ENCODE peak calls at places on chromosomes 11 and 22, in five cellular contexts. F, M, I, C and H are unnamed samples.
A peak's percentile ranks its signal among the peaks of the same experiment; 100 is the strongest.

GRCh38 chr11:63165710-63166310 is 21.8 kb upstream of the SLC22A24 start:
- DNase-seq in F (no peak), M (no peak), I (no peak), C (no peak), H (no peak)

GRCh38 chr22:30390974-30391691 is 3.9 kb upstream of the RNF215 start:
- DNase-seq in F (peak; percentile 86), M (peak; percentile 87), I (no peak), C (peak; percentile 88), H (peak; percentile 85)

GRCh38 chr11:62710001-62710345 is 2.5 kb downstream of the GNG3 start:
- DNase-seq in F (no peak), M (no peak), I (no peak), C (no peak), H (peak; percentile 38)

GRCh38 chr11:61855939-61856730 is 28.0 kb downstream of the FADS2 start:
- DNase-seq in F (no peak), M (no peak), I (no peak), C (no peak), H (no peak)

GRCh38 chr11:118434553-118435232 is 1.6 kb upstream of the KMT2A start:
- DNase-seq in F (peak; percentile 73), M (peak; percentile 73), I (peak; percentile 62), C (peak; percentile 65), H (peak; percentile 65)

GRCh38 chr11:2768471-2769408 is 68.9 kb upstream of the KCNQ1OT1 start:
- DNase-seq in F (peak; percentile 11), M (no peak), I (no peak), C (peak; percentile 63), H (no peak)

GRCh38 chr22:45217806-45218205 is 22.9 kb downstream of the KIAA0930 start:
- DNase-seq in F (no peak), M (no peak), I (no peak), C (no peak), H (no peak)

GRCh38 chr22:45149671-45150070 is 14.1 kb upstream of the NUP50 start:
- DNase-seq in F (no peak), M (no peak), I (no peak), C (no peak), H (no peak)

GRCh38 chr22:41028841-41029240 is 63.6 kb upstream of the EP300 start:
- DNase-seq in F (no peak), M (no peak), I (no peak), C (no peak), H (no peak)

GRCh38 chr11:85182437-85183109 is 444.6 kb downstream of the DLG2 start:
- DNase-seq in F (peak; percentile 11), M (peak; percentile 87), I (peak; percentile 25), C (no peak), H (peak; percentile 27)

GRCh38 chr11:75164318-75164827 is 13.5 kb downstream of the SLCO2B1 start:
- DNase-seq in F (no peak), M (no peak), I (no peak), C (no peak), H (no peak)

GRCh38 chr11:73085189-73085875 is 56.8 kb downstream of the FCHSD2 start:
- DNase-seq in F (no peak), M (no peak), I (no peak), C (no peak), H (no peak)

GRCh38 chr11:79617561-79617960 is 176.7 kb upstream of the TENM4 start:
- DNase-seq in F (no peak), M (no peak), I (no peak), C (no peak), H (no peak)

GRCh38 chr11:3037041-3037944 is 19.9 kb downstream of the CARS1 start:
- DNase-seq in F (peak; percentile 64), M (peak; percentile 96), I (peak; percentile 88), C (peak; percentile 81), H (peak; percentile 63)

GRCh38 chr22:44383652-44384562 is 71.2 kb upstream of the SHISAL1 start:
- DNase-seq in F (no peak), M (no peak), I (no peak), C (no peak), H (no peak)

GRCh38 chr11:111046291-111046690 is 199.2 kb upstream of the POU2AF2 start:
- DNase-seq in F (no peak), M (no peak), I (no peak), C (no peak), H (no peak)

GRCh38 chr22:28883917-28884753 is 763 bp downstream of the ZNRF3 start:
- DNase-seq in F (peak; percentile 49), M (peak; percentile 83), I (peak; percentile 63), C (peak; percentile 30), H (peak; percentile 32)

GRCh38 chr11:119741369-119742262 is 12.6 kb upstream of the NECTIN1 start:
- DNase-seq in F (peak; percentile 91), M (peak; percentile 80), I (peak; percentile 82), C (peak; percentile 54), H (peak; percentile 88)

GRCh38 chr11:104443387-104443786 is 279.4 kb upstream of the PDGFD start:
- DNase-seq in F (no peak), M (no peak), I (no peak), C (no peak), H (no peak)

GRCh38 chr11:61609970-61610347 is 29.1 kb upstream of the SYT7 start:
- DNase-seq in F (no peak), M (peak; percentile 72), I (no peak), C (no peak), H (no peak)

GRCh38 chr22:32544953-32545558 is 70.4 kb downstream of the FBXO7 start:
- DNase-seq in F (no peak), M (no peak), I (no peak), C (no peak), H (no peak)

GRCh38 chr11:22082178-22082577 is 110.7 kb upstream of the ANO5 start:
- DNase-seq in F (no peak), M (no peak), I (no peak), C (no peak), H (no peak)

GRCh38 chr22:20550851-20551744 is 43.7 kb downstream of the MED15 start:
- DNase-seq in F (peak; percentile 62), M (peak; percentile 52), I (no peak), C (no peak), H (peak; percentile 66)

GRCh38 chr11:72721276-72721675 is 30.9 kb downstream of the ARAP1 start:
- DNase-seq in F (no peak), M (no peak), I (no peak), C (no peak), H (no peak)

GRCh38 chr11:134951305-134951700 is 539.3 kb upstream of the B3GAT1 start:
- DNase-seq in F (no peak), M (no peak), I (no peak), C (no peak), H (no peak)

GRCh38 chr11:7910389-7910788 is 20.7 kb downstream of the OR10A6 start:
- DNase-seq in F (no peak), M (peak; percentile 23), I (no peak), C (no peak), H (no peak)

GRCh38 chr11:64395545-64396078 is 36.6 kb downstream of the RPS6KA4 start:
- DNase-seq in F (no peak), M (no peak), I (no peak), C (no peak), H (no peak)

GRCh38 chr11:2314525-2315394 is 12.9 kb downstream of the TSPAN32 start:
- DNase-seq in F (no peak), M (no peak), I (no peak), C (peak; percentile 41), H (no peak)

GRCh38 chr22:45680932-45681700 is 9.5 kb downstream of the ATXN10 start:
- DNase-seq in F (no peak), M (no peak), I (no peak), C (no peak), H (no peak)

GRCh38 chr11:4607782-4608666 is at the start of gene TRIM68:
- DNase-seq in F (peak; percentile 96), M (peak; percentile 96), I (peak; percentile 90), C (peak; percentile 97), H (peak; percentile 92)

GRCh38 chr11:15258433-15259350 is 144.0 kb downstream of the INSC start:
- DNase-seq in F (no peak), M (peak; percentile 55), I (no peak), C (peak; percentile 6), H (no peak)
- TF ChIP-seq CTCF in F (no peak), M (no peak), I (no peak), C (no peak), H (no peak)

GRCh38 chr11:102534261-102534872 is 3.8 kb upstream of the MMP7 start:
- DNase-seq in F (peak; percentile 42), M (no peak), I (no peak), C (peak; percentile 4), H (peak; percentile 28)
- TF ChIP-seq CTCF in F (peak; percentile 19), M (peak; percentile 42), I (no peak), C (peak; percentile 3), H (peak; percentile 35)

DNA sequence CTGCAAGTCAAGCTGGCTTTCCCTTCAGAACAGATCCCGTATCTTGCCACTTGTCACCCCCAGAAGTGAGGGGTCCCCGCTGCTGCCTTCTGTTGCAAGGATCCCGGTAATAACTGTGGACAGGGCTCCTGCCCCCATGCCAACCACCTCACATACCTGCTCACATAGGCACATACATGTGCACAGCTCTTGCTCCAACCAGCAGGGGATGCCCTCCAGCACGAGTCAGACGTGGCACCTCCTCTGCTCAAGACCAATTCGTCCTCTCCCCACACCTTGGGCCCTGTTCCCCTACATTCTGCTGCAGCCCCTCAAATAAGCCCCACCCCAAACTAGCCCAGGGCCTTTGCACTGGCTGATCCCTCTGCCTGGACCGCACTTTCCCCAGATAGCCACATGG is 163.3 kb downstream of the CRYBB2 start:
- DNase-seq in F (no peak), M (no peak), I (no peak), C (no peak), H (no peak)
- TF ChIP-seq CTCF in F (no peak), M (peak; percentile 32), I (no peak), C (no peak), H (peak; percentile 27)

GRCh38 chr11:533586-534196 is 1.7 kb downstream of the HRAS start:
- DNase-seq in F (no peak), M (no peak), I (no peak), C (no peak), H (no peak)

GRCh38 chr11:535519-536454 is at the start of gene HRAS:
- DNase-seq in F (peak; percentile 100), M (peak; percentile 96), I (peak; percentile 97), C (peak; percentile 96), H (peak; percentile 100)

GRCh38 chr11:533049-533585 is 2.3 kb downstream of the HRAS start:
- DNase-seq in F (no peak), M (no peak), I (no peak), C (no peak), H (no peak)

GRCh38 chr11:534197-534591 is 1.2 kb downstream of the HRAS start:
- DNase-seq in F (no peak), M (no peak), I (no peak), C (no peak), H (no peak)

DNA sequence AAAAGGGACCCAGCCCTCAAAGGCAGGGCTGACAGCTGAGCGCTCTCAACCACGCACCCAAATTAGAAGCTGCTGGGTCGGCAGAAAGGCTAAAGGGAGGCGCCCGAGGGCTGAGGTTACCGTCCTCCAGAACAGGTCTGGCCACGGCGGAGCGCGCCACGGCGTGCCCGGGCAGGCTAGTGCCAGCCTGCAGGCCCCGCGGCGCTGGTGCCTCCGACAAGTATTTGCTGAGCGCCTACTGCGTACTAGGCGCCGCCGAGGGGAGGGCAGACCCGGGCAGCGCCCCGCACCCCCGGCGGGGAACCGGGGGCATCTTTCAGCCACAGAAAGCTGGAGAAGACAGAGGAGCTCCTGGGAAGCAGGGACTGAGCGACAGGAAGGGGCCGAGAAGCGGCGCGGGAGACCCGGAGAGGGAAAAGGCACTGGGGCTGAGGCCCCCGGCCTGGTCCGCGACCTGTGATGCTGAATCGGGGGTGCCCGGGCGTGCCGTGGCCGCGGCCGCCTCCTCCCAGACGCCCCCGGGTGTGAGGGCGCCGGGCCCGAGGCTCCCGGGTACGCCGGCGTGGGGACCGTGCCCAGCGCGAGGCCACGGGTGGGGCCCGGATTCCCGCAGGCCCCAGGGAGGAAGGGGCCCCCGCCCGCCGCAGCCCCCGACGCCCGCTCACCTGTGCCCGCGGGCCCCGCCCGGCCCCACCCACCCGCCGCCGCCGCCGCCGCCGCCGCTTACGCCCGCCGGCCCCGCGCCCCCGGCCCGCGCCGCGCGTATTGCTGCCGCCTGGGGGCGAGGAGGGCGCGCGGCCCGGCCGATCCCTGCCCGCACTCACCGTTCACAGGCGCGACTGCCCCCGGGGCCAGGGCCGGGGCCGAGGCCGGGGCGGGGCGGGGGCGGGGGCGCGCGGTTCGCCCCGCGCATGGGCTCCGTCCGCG is 521 bp downstream of the HRAS start:
- DNase-seq in F (no peak), M (peak; percentile 44), I (no peak), C (peak; percentile 34), H (peak; percentile 63)
- TF ChIP-seq CTCF in F (peak; percentile 40), M (no peak), I (no peak), C (no peak), H (peak; percentile 57)